ENCODE peak calls at places on chromosomes 13 and 19, in four cellular contexts. U is Kasumi-1, N is left kidney, B is GM12865. Z is an unnamed sample.

GRCh38 chr13:38766799-38767198 is 79.9 kb downstream of the FREM2 start:
- DNase-seq in B (no peak), N (no peak), U (no peak), Z (no peak)

GRCh38 chr19:30076751-30077670 is 135.0 kb downstream of the URI1 start:
- DNase-seq in U (no peak), N (no peak), B (no peak), Z (no peak)

GRCh38 chr13:46553886-46554855 is 1.2 kb downstream of the LRCH1 start:
- DNase-seq in B (peak), U (peak), N (peak), Z (peak)

GRCh38 chr19:584240-585001 is 5.3 kb upstream of the HCN2 start:
- DNase-seq in B (peak), N (peak), U (peak), Z (peak)

GRCh38 chr19:51354742-51355148 is 11.4 kb downstream of the ETFB start:
- DNase-seq in U (no peak), N (peak), B (no peak), Z (peak)

GRCh38 chr13:35164324-35164932 is 222.4 kb downstream of the NBEA start:
- DNase-seq in B (peak), N (peak), U (peak), Z (peak)

GRCh38 chr19:14570864-14571527 is 870 bp downstream of the NDUFB7 start:
- DNase-seq in N (no peak), B (no peak), U (no peak), Z (no peak)

GRCh38 chr13:23069571-23069970 is 111.2 kb upstream of the SGCG start:
- DNase-seq in B (no peak), N (no peak), U (no peak), Z (peak)

GRCh38 chr13:80481589-80481988 is 140.7 kb upstream of the SPRY2 start:
- DNase-seq in N (no peak), B (no peak), U (no peak), Z (no peak)

GRCh38 chr13:26628706-26629105 is 71.2 kb downstream of the WASF3 start:
- DNase-seq in N (no peak), B (peak), U (peak), Z (peak)

GRCh38 chr13:74129500-74130144 is 4.6 kb downstream of the KLF12 start:
- DNase-seq in U (no peak), N (no peak), B (peak), Z (peak)

GRCh38 chr13:99979453-99980200 is 2.0 kb upstream of the ZIC2 start:
- DNase-seq in U (no peak), N (peak), B (no peak), Z (no peak)

GRCh38 chr13:51419015-51419636 is 33.7 kb downstream of the INTS6 start:
- DNase-seq in U (no peak), N (no peak), B (peak), Z (peak)

GRCh38 chr19:1066251-1066747 is 668 bp upstream of the ARHGAP45 start:
- DNase-seq in N (peak), B (no peak), U (no peak), Z (no peak)

GRCh38 chr19:44007473-44007872 is 4.7 kb downstream of the ZNF230 start:
- DNase-seq in B (no peak), U (no peak), N (no peak), Z (no peak)

GRCh38 chr19:30968210-30968609 is 381.0 kb downstream of the TSHZ3 start:
- DNase-seq in B (no peak), U (no peak), N (no peak), Z (no peak)

GRCh38 chr19:31535691-31536460 is 186.6 kb upstream of the TSHZ3 start:
- DNase-seq in U (no peak), N (peak), B (no peak), Z (no peak)

Z was measured in fibroblast of villous mesenchyme.